ENCODE peak calls at places on chromosomes 13 and 19, in nine cellular contexts. X, J, U, T, S, D, Q, F and Y are unnamed samples.

GRCh38 chr19:3387645-3388589 is 21.5 kb downstream of the NFIC start:
- DNase-seq in X (no peak), J (no peak), U (peak), F (peak), S (no peak), T (peak), Q (no peak), D (peak), Y (peak)

GRCh38 chr19:12935071-12935470 is 1.6 kb upstream of the FARSA start:
- DNase-seq in S (no peak), F (no peak), X (no peak), J (no peak), D (no peak), U (no peak), T (no peak), Q (no peak), Y (no peak)

GRCh38 chr19:15114153-15114540 is 6.9 kb downstream of the SYDE1 start:
- DNase-seq in X (no peak), U (peak), F (peak), J (no peak), D (no peak), T (peak), Q (no peak), S (no peak), Y (no peak)

GRCh38 chr19:56189785-56190184 is 7.8 kb downstream of the ZSCAN5B start:
- DNase-seq in S (no peak), X (no peak), J (no peak), U (no peak), F (no peak), D (no peak), T (no peak), Q (no peak), Y (no peak)

GRCh38 chr13:79988573-79988972 is 352.4 kb downstream of the SPRY2 start:
- DNase-seq in Q (peak), X (no peak), F (peak), S (peak), T (peak), D (no peak), J (no peak), U (no peak), Y (no peak)

GRCh38 chr19:45976180-45976579 is 2.5 kb upstream of the NOVA2 start:
- DNase-seq in J (no peak), X (no peak), D (no peak), F (no peak), T (no peak), Q (no peak), U (no peak), S (no peak), Y (no peak)

GRCh38 chr19:19558055-19558454 is 20.0 kb downstream of the CILP2 start:
- DNase-seq in U (no peak), T (no peak), X (no peak), D (no peak), S (no peak), Q (no peak), J (no peak), F (no peak), Y (no peak)

GRCh38 chr13:101149735-101150380 is 266.4 kb downstream of the NALCN start:
- DNase-seq in U (no peak), F (peak), J (peak), S (no peak), D (no peak), X (no peak), T (peak), Q (no peak), Y (no peak)

GRCh38 chr13:72820898-72821279 is 39.0 kb downstream of the PIBF1 start:
- DNase-seq in U (no peak), Q (no peak), F (no peak), S (no peak), D (no peak), T (no peak), J (no peak), X (no peak), Y (no peak)

GRCh38 chr19:18291590-18292459 is 10.4 kb upstream of the JUND start:
- DNase-seq in T (peak), Q (no peak), U (peak), S (peak), F (peak), X (peak), J (peak), D (peak), Y (peak)